ENCODE peak calls at places on chromosomes 4 and X, in seven cellular contexts. U is fibroblast of lung, W is spleen, A is neuronal stem cell, F is iPS DF 6.9, S is uterus, C is OCI-LY7. G is an unnamed sample.

GRCh38 chrX:20263474-20263873 is 3.2 kb downstream of the RPS6KA3 start:
- DNase-seq in C (peak; percentile 28), S (no peak), A (no peak), W (no peak), U (peak; percentile 61), F (no peak), G (no peak)

GRCh38 chr4:104449537-104449936 is 45.2 kb downstream of the CXXC4 start:
- DNase-seq in U (no peak), F (no peak), W (no peak), C (no peak), A (no peak), S (no peak), G (no peak)

GRCh38 chr4:186826866-186827541 is 103.3 kb upstream of the FAT1 start:
- DNase-seq in C (no peak), U (no peak), A (no peak), F (no peak), S (no peak), W (no peak), G (no peak)

GRCh38 chrX:110741213-110741796 is 54.3 kb downstream of the CHRDL1 start:
- DNase-seq in C (no peak), S (no peak), U (peak; percentile 86), A (no peak), W (no peak), F (no peak), G (no peak)

GRCh38 chr4:124025423-124025822 is 628.8 kb downstream of the SPRY1 start:
- DNase-seq in F (no peak), A (no peak), S (no peak), C (no peak), W (no peak), U (peak; percentile 11), G (no peak)

GRCh38 chrX:40169193-40170086 is 71.7 kb upstream of the BCOR start:
- DNase-seq in F (no peak), A (no peak), S (peak; percentile 55), C (peak; percentile 92), U (peak; percentile 73), W (peak; percentile 90), G (no peak)

GRCh38 chr4:58649236-58649635 is 1539.1 kb upstream of the IGFBP7 start:
- DNase-seq in W (no peak), U (no peak), A (no peak), F (no peak), S (no peak), C (no peak), G (no peak)

GRCh38 chrX:40273356-40274050 is 175.7 kb upstream of the BCOR start:
- DNase-seq in S (peak; percentile 40), U (peak; percentile 50), C (no peak), A (no peak), W (peak; percentile 73), F (no peak), G (no peak)

GRCh38 chrX:118347131-118347530 is 1.2 kb downstream of the WDR44 start:
- DNase-seq in C (no peak), A (no peak), F (no peak), W (no peak), U (peak; percentile 76), S (no peak), G (no peak)

GRCh38 chrX:31318866-31319265 is 247.0 kb upstream of the FTHL17 start:
- DNase-seq in U (no peak), S (no peak), W (no peak), A (no peak), C (no peak), F (no peak), G (no peak)

GRCh38 chr4:59258002-59258401 is 1942.1 kb upstream of the ADGRL3 start:
- DNase-seq in A (no peak), C (no peak), S (no peak), U (no peak), W (no peak), F (no peak), G (no peak)

GRCh38 chr4:47566566-47566965 is 81.5 kb downstream of the ATP10D start:
- DNase-seq in U (no peak), C (no peak), S (no peak), A (no peak), F (no peak), W (no peak), G (no peak)

GRCh38 chrX:3713225-3713936 is at the start of gene PRKX:
- DNase-seq in W (peak; percentile 94), S (peak; percentile 53), U (peak; percentile 52), C (peak; percentile 74), F (no peak), A (no peak), G (no peak)

GRCh38 chrX:152646961-152647360 is 9.3 kb downstream of the GABRQ start:
- DNase-seq in W (no peak), U (no peak), S (no peak), F (no peak), C (no peak), A (no peak), G (no peak)

GRCh38 chrX:2508648-2509335 is 8.0 kb upstream of the DHRSX start:
- DNase-seq in U (no peak), C (no peak), F (no peak), S (no peak), W (peak; percentile 22), A (no peak), G (no peak)

GRCh38 chrX:39928704-39929439 is 168.9 kb downstream of the BCOR start:
- DNase-seq in A (no peak), F (no peak), S (no peak), U (no peak), W (no peak), C (no peak), G (no peak)

GRCh38 chr4:156799121-156799589 is 172.4 kb downstream of the PDGFC start:
- DNase-seq in W (no peak), U (peak; percentile 57), A (no peak), S (no peak), F (no peak), C (no peak), G (no peak)

GRCh38 chrX:123550829-123551228 is 182.0 kb downstream of the THOC2 start:
- DNase-seq in C (no peak), U (no peak), W (no peak), A (no peak), S (no peak), F (no peak), G (no peak)
- H3K36me3 ChIP-seq in C (no peaks in the 10 kb centered on the region), U (no peaks in the 10 kb centered on the region), W (no peaks in the 10 kb centered on the region), A (no peaks in the 10 kb centered on the region), S (no peaks in the 10 kb centered on the region), F (no peaks in the 10 kb centered on the region), G (no peaks in the 10 kb centered on the region)

DNA sequence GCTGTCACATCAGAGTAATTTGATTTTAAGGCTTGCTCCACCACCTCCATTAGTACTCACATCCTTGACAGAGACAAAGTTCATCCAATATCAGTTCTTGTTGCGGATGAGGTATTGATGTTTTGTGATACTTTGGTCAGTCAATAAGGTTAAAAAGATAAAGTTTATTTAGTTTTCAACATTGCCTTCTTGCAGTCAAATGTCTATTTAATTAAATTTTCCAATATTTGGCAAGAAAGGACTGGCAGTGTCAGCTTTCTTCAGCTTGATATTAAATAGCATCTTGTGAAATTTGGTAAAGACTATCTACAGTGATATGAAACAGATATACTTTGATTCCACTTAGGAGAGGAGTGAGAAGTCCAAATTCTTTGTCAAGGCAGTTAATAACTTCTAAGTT is 493.4 kb downstream of the ADGRL3 start:
- DNase-seq in A (no peak), C (no peak), S (no peak), W (no peak), U (no peak), F (no peak), G (no peak)
- H3K36me3 ChIP-seq in A (no peaks in the 10 kb centered on the region), C (no peaks in the 10 kb centered on the region), S (no peaks in the 10 kb centered on the region), W (no peaks in the 10 kb centered on the region), U (no peaks in the 10 kb centered on the region), F (no peaks in the 10 kb centered on the region), G (no peaks in the 10 kb centered on the region)

GRCh38 chr4:2950221-2950989 is 12.8 kb downstream of the NOP14 start:
- DNase-seq in A (no peak), S (no peak), U (peak; percentile 20), W (peak; percentile 64), C (no peak), F (no peak), G (no peak)
- H3K36me3 ChIP-seq in A (peaks cover 67% of the 10 kb centered on the region), S (no peaks in the 10 kb centered on the region), U (peaks cover 30% of the 10 kb centered on the region), W (peaks cover 98% of the 10 kb centered on the region), C (peaks cover 93% of the 10 kb centered on the region), F (peaks cover 58% of the 10 kb centered on the region), G (peaks cover 91% of the 10 kb centered on the region)

GRCh38 chr4:7769936-7770674 is 169.6 kb downstream of the AFAP1 start:
- DNase-seq in W (peak; percentile 62), U (no peak), F (peak; percentile 9), S (no peak), A (peak; percentile 18), C (no peak), G (no peak)
- H3K36me3 ChIP-seq in W (peaks cover 98% of the 10 kb centered on the region), U (peaks cover 47% of the 10 kb centered on the region), F (peaks cover 7% of the 10 kb centered on the region), S (no peaks in the 10 kb centered on the region), A (peaks cover 9% of the 10 kb centered on the region), C (no peaks in the 10 kb centered on the region), G (peaks cover 78% of the 10 kb centered on the region)

DNA sequence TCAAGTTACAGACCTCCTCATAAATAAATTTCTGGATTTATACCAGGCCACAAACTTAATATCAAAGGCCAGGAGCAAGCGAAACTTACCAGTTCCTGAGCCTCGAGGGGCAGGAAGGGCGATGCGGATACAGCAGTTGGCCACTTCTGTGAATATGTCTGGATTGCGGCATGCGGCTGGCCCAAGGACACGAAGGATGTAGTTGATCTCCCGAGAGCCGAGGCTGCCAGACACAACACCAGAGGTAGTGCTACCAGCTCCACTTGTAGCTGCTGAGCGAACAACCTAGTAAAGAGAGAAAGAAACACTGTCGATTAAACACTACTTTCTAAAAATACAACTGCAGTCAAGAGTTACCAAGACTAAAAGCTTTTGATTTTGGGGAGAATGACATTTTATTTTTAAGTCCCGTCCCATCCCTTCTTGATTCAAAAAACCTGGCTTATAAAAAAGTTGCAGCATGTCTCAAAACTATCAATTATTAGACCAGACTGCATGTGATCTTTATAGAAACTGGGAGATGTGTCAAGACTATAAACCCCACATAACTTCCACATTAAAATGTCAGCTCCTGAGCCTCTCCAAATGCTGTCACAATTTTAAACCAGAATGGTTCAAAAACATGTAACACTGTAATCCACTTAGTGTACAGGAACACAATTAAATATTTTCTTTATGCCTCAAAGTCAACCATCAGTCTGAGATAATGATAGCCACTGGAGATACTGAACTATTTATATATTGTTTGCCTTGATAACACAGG is 105.6 kb downstream of the HUWE1 start:
- DNase-seq in S (no peak), C (no peak), A (no peak), U (no peak), W (no peak), F (no peak), G (no peak)
- H3K36me3 ChIP-seq in S (no peaks in the 10 kb centered on the region), C (peaks cover 75% of the 10 kb centered on the region), A (peaks cover 21% of the 10 kb centered on the region), U (peaks cover 1% of the 10 kb centered on the region), W (peaks cover 74% of the 10 kb centered on the region), F (peaks cover 13% of the 10 kb centered on the region), G (peaks cover 53% of the 10 kb centered on the region)

GRCh38 chrX:42825201-42825600 is 47.2 kb upstream of the PPP1R2C start:
- DNase-seq in U (no peak), W (no peak), C (no peak), S (no peak), F (no peak), A (no peak), G (no peak)
- H3K36me3 ChIP-seq in U (no peaks in the 10 kb centered on the region), W (no peaks in the 10 kb centered on the region), C (no peaks in the 10 kb centered on the region), S (no peaks in the 10 kb centered on the region), F (no peaks in the 10 kb centered on the region), A (no peaks in the 10 kb centered on the region), G (no peaks in the 10 kb centered on the region)

DNA sequence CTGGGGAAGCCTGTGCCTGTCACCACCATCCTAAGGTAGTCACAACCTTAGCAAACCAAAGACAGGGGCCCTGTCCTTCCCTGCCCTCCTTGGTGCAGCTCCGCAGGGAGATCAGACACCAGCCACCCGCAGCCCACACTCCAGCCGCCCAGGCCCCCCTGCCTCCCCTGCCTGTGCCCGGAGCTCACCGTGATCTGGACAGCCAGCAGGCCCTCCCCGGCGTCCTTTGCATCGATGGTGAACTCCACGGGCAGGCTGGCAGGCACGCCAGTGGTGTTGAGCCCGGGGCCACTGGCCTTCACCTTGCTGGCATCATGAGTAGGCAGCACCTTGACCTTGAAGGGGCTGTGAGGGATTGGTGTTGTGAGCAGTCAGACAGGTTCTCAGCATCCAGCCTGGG is 16.4 kb downstream of the FLNA start:
- DNase-seq in W (no peak), A (no peak), F (no peak), C (no peak), U (no peak), S (no peak), G (no peak)
- H3K36me3 ChIP-seq in W (peaks cover 100% of the 10 kb centered on the region), A (peaks cover 78% of the 10 kb centered on the region), F (peaks cover 95% of the 10 kb centered on the region), C (peaks cover 63% of the 10 kb centered on the region), U (peaks cover 73% of the 10 kb centered on the region), S (no peaks in the 10 kb centered on the region), G (peaks cover 90% of the 10 kb centered on the region)